ENCODE peak calls at places on chromosomes 5 and 9, in six cellular contexts. K, F, O, T, N and Q are unnamed samples.

GRCh38 chr5:107063511-107063910 is 607.2 kb downstream of the EFNA5 start:
- DNase-seq in K (no peak), N (no peak), F (no peak), O (no peak), T (no peak), Q (peak)

GRCh38 chr9:112527959-112528358 is 41.3 kb downstream of the KIAA1958 start:
- DNase-seq in K (no peak), N (no peak), T (no peak), F (no peak), O (no peak), Q (no peak)

GRCh38 chr9:93678199-93679019 is 102.0 kb downstream of the PHF2 start:
- DNase-seq in F (peak), N (no peak), K (no peak), T (peak), O (no peak), Q (no peak)

GRCh38 chr9:127683723-127684122 is 23.1 kb upstream of the CFAP157 start:
- DNase-seq in F (no peak), N (no peak), T (no peak), O (no peak), K (no peak), Q (no peak)

GRCh38 chr5:41925555-41925946 is 470 bp downstream of the FBXO4 start:
- DNase-seq in O (no peak), K (no peak), T (no peak), F (peak), N (peak), Q (peak)

GRCh38 chr9:5773324-5773999 is 59.5 kb downstream of the ERMP1 start:
- DNase-seq in F (no peak), O (no peak), N (no peak), K (no peak), T (peak), Q (no peak)

GRCh38 chr9:34430843-34431437 is 27.4 kb downstream of the FAM219A start:
- DNase-seq in O (no peak), K (no peak), F (peak), N (no peak), T (peak), Q (peak)

GRCh38 chr5:122965111-122965510 is 71.4 kb downstream of the PPIC start:
- DNase-seq in N (no peak), K (no peak), F (no peak), T (no peak), O (no peak), Q (no peak)

GRCh38 chr5:44774279-44774880 is 34.4 kb upstream of the MRPS30 start:
- DNase-seq in O (no peak), N (no peak), F (no peak), K (no peak), T (no peak), Q (peak)

GRCh38 chr9:83472221-83472665 is 66.0 kb downstream of the FRMD3 start:
- DNase-seq in F (peak), N (no peak), T (no peak), O (peak), K (no peak), Q (no peak)

GRCh38 chr5:54009828-54010227 is 300.5 kb downstream of the ARL15 start:
- DNase-seq in K (no peak), N (no peak), O (no peak), F (no peak), T (no peak), Q (no peak)

GRCh38 chr5:180813418-180813817 is 10.8 kb upstream of the MGAT1 start:
- DNase-seq in T (peak), K (no peak), O (no peak), N (no peak), F (no peak), Q (no peak)

GRCh38 chr5:170451764-170452365 is 52.0 kb upstream of the KCNIP1 start:
- DNase-seq in N (no peak), O (no peak), K (no peak), T (no peak), F (no peak), Q (peak)

GRCh38 chr5:173733831-173734491 is 117.5 kb upstream of the BOD1 start:
- DNase-seq in F (no peak), O (no peak), K (no peak), N (no peak), T (no peak), Q (no peak)

GRCh38 chr9:121772600-121773285 is 121.3 kb downstream of the DAB2IP start:
- DNase-seq in T (no peak), K (no peak), F (peak), O (no peak), N (no peak), Q (no peak)

GRCh38 chr9:134835987-134836386 is 44.6 kb upstream of the FCN2 start:
- DNase-seq in K (no peak), O (no peak), F (no peak), T (no peak), N (no peak), Q (no peak)

GRCh38 chr5:77419644-77420582 is 72.2 kb downstream of the WDR41 start:
- DNase-seq in T (no peak), K (no peak), F (no peak), N (no peak), O (no peak), Q (no peak)